ENCODE peak calls at places on chromosome 1, in five cellular contexts. L is stromal cell of bone marrow, J is ACHN, W is brain microvascular endothelial cell, P is cardiac fibroblast. R is an unnamed sample.

GRCh38 chr1:40532844-40533424 is 1.5 kb downstream of the ZNF684 start:
- DNase-seq in L (peak), J (peak), W (peak), P (peak), R (peak)

GRCh38 chr1:221419513-221420088 is 322.3 kb downstream of the DUSP10 start:
- DNase-seq in L (peak), J (no peak), W (no peak), P (peak), R (peak)

GRCh38 chr1:224831501-224831900 is 98.0 kb upstream of the DNAH14 start:
- DNase-seq in L (peak), J (no peak), W (no peak), P (no peak), R (no peak)

GRCh38 chr1:70436617-70437236 is 25.7 kb downstream of the CTH start:
- DNase-seq in L (no peak), J (peak), W (no peak), P (peak), R (no peak)

GRCh38 chr1:30324251-30325084 is 398.9 kb downstream of the MATN1 start:
- DNase-seq in L (no peak), J (no peak), W (no peak), P (no peak), R (no peak)

GRCh38 chr1:7303554-7304347 is 467.3 kb upstream of the VAMP3 start:
- DNase-seq in L (no peak), J (no peak), W (no peak), P (no peak), R (no peak)

GRCh38 chr1:44616284-44616990 is 57.8 kb downstream of the TMEM53 start:
- DNase-seq in L (no peak), J (no peak), W (no peak), P (no peak), R (no peak)

GRCh38 chr1:198716051-198716450 is 77.2 kb downstream of the PTPRC start:
- DNase-seq in L (no peak), J (no peak), W (no peak), P (no peak), R (no peak)

GRCh38 chr1:224542783-224543440 is 73.2 kb upstream of the CNIH3 start:
- DNase-seq in L (peak), J (peak), W (peak), P (peak), R (peak)

GRCh38 chr1:200359610-200360163 is 50.1 kb downstream of the ZNF281 start:
- DNase-seq in L (no peak), J (no peak), W (peak), P (peak), R (no peak)

GRCh38 chr1:206498685-206499084 is 8.6 kb upstream of the RASSF5 start:
- DNase-seq in L (no peak), J (peak), W (no peak), P (no peak), R (no peak)

GRCh38 chr1:245234217-245235120 is 79.7 kb downstream of the KIF26B start:
- DNase-seq in L (no peak), J (no peak), W (peak), P (no peak), R (no peak)

GRCh38 chr1:232662910-232663309 is 33.0 kb upstream of the SIPA1L2 start:
- DNase-seq in L (no peak), J (no peak), W (no peak), P (no peak), R (no peak)

GRCh38 chr1:68327414-68327813 is 95.1 kb upstream of the WLS start:
- DNase-seq in L (no peak), J (no peak), W (no peak), P (peak), R (no peak)

GRCh38 chr1:48936436-48936835 is 159.7 kb upstream of the BEND5 start:
- DNase-seq in L (no peak), J (no peak), W (no peak), P (no peak), R (no peak)